ENCODE peak calls at places on chromosome 18, in ten cellular contexts. C is PC-9, Z is bronchial epithelial cell, W is AG04450, P is esophagus squamous epithelium, N is keratinocyte, D is IMR-90, V is tibial artery, A is kidney epithelial cell, B is transverse colon. H is an unnamed sample.

GRCh38 chr18:37160038-37160745 is 331.3 kb downstream of the KIAA1328 start:
- DNase-seq in B (no peak), N (no peak), A (peak; percentile 1), P (no peak), V (no peak), D (no peak), W (no peak), C (no peak), Z (no peak), H (no peak)

GRCh38 chr18:57819671-57820460 is 16.8 kb upstream of the ATP8B1 start:
- DNase-seq in V (no peak), N (peak; percentile 50), D (peak; percentile 95), P (no peak), A (peak; percentile 87), B (peak; percentile 82), Z (peak; percentile 91), C (peak; percentile 96), W (peak; percentile 63), H (no peak)

GRCh38 chr18:44943201-44943881 is 262.7 kb downstream of the SETBP1 start:
- DNase-seq in W (no peak), P (no peak), N (no peak), C (peak; percentile 89), A (peak; percentile 70), V (no peak), Z (peak; percentile 24), D (no peak), B (no peak), H (peak; percentile 20)

GRCh38 chr18:39529358-39529757 is 1963.8 kb upstream of the CELF4 start:
- DNase-seq in D (no peak), C (no peak), P (no peak), Z (no peak), A (no peak), W (no peak), B (no peak), V (no peak), N (no peak), H (no peak)

GRCh38 chr18:52544086-52544485 is 204.1 kb downstream of the DCC start:
- DNase-seq in C (no peak), D (no peak), Z (no peak), B (no peak), W (no peak), N (no peak), P (no peak), V (no peak), A (no peak), H (no peak)

GRCh38 chr18:13710460-13710859 is 15.9 kb downstream of the FAM210A start:
- DNase-seq in C (peak; percentile 96), A (peak; percentile 60), N (peak; percentile 80), B (no peak), D (peak; percentile 22), W (no peak), P (no peak), Z (peak; percentile 93), V (no peak), H (no peak)

GRCh38 chr18:7646174-7646886 is 79.2 kb downstream of the PTPRM start:
- DNase-seq in Z (no peak), P (no peak), B (no peak), C (no peak), D (no peak), W (no peak), V (no peak), A (no peak), N (no peak), H (no peak)

GRCh38 chr18:35580748-35581534 is 599 bp upstream of the GALNT1 start:
- DNase-seq in V (peak; percentile 78), C (peak; percentile 35), B (peak; percentile 60), A (no peak), W (peak; percentile 7), Z (peak; percentile 26), P (peak; percentile 4), D (peak; percentile 41), N (no peak), H (no peak)

GRCh38 chr18:53861185-53861584 is 363.3 kb downstream of the MBD2 start:
- DNase-seq in B (no peak), C (no peak), V (no peak), P (no peak), D (peak; percentile 1), W (no peak), A (no peak), Z (no peak), N (no peak), H (no peak)

GRCh38 chr18:12307251-12307736 is 747 bp upstream of the TUBB6 start:
- DNase-seq in Z (peak; percentile 35), W (no peak), P (no peak), D (peak; percentile 76), V (peak; percentile 87), A (no peak), N (no peak), C (no peak), B (peak; percentile 42), H (no peak)

GRCh38 chr18:54942569-54942968 is 16.7 kb downstream of the CCDC68 start:
- DNase-seq in V (no peak), Z (no peak), N (no peak), C (no peak), P (no peak), B (no peak), D (no peak), W (no peak), A (no peak), H (no peak)

GRCh38 chr18:24985616-24986015 is 366.4 kb downstream of the ZNF521 start:
- DNase-seq in A (no peak), N (no peak), V (no peak), P (no peak), Z (no peak), B (no peak), D (peak; percentile 15), W (no peak), C (no peak), H (no peak)

GRCh38 chr18:34492652-34493051 is 217.4 kb upstream of the DTNA start:
- DNase-seq in D (no peak), W (no peak), Z (peak; percentile 57), P (no peak), B (no peak), N (no peak), C (no peak), A (no peak), V (no peak), H (no peak)

GRCh38 chr18:70221911-70222278 is 16.4 kb upstream of the RTTN start:
- DNase-seq in Z (no peak), N (no peak), C (no peak), V (no peak), B (no peak), W (no peak), A (no peak), P (no peak), D (no peak), H (no peak)

GRCh38 chr18:40935423-40935822 is 1019.6 kb upstream of the PIK3C3 start:
- DNase-seq in B (no peak), P (no peak), D (peak; percentile 15), W (no peak), V (no peak), C (no peak), A (no peak), N (no peak), Z (peak; percentile 34), H (no peak)

GRCh38 chr18:76131738-76132137 is 363.3 kb downstream of the ZNF516 start:
- DNase-seq in V (no peak), W (no peak), P (no peak), A (no peak), D (no peak), C (no peak), N (peak; percentile 67), B (no peak), Z (peak; percentile 95), H (peak; percentile 21)

GRCh38 chr18:55119434-55119833 is 160.2 kb upstream of the CCDC68 start:
- DNase-seq in V (no peak), W (no peak), N (no peak), A (no peak), P (no peak), C (no peak), Z (no peak), D (no peak), B (no peak), H (no peak)

GRCh38 chr18:13541621-13542519 is 184.5 kb downstream of the FAM210A start:
- DNase-seq in D (no peak), N (no peak), A (no peak), Z (no peak), V (no peak), C (no peak), P (no peak), B (peak; percentile 74), W (no peak), H (no peak)

GRCh38 chr18:2981212-2981728 is 31.7 kb downstream of the LPIN2 start:
- DNase-seq in W (peak; percentile 72), C (peak; percentile 85), V (no peak), Z (peak; percentile 77), A (peak; percentile 92), D (peak; percentile 95), B (no peak), P (no peak), N (no peak), H (peak; percentile 89)

GRCh38 chr18:59150236-59150635 is 10.6 kb downstream of the SEC11C start:
- DNase-seq in D (no peak), Z (no peak), A (no peak), P (no peak), W (no peak), B (no peak), C (no peak), N (no peak), V (no peak), H (no peak)
- TF ChIP-seq CTCF in D (no peak), Z (no peak), A (no peak), P (no peak), W (no peak), B (no peak), C (no peak), N (no peak), V (no peak), H (no peak)

GRCh38 chr18:74806073-74806472 is 208.4 kb downstream of the ZNF407 start:
- DNase-seq in C (no peak), B (peak; percentile 63), Z (peak; percentile 57), D (no peak), V (no peak), P (no peak), N (no peak), A (no peak), W (no peak), H (no peak)
- H3K4me3 ChIP-seq in C (no peak overlapping the region), B (no peak overlapping the region), Z (no peak overlapping the region), D (peak overlapping the region; percentile 18), V (no peak overlapping the region), P (no peak overlapping the region), N (no peak overlapping the region), A (no peak overlapping the region), W (peak overlapping the region; percentile 35), H (no peak overlapping the region)

GRCh38 chr18:22411442-22411841 is 6.3 kb downstream of the CTAGE1 start:
- DNase-seq in B (no peak), W (no peak), V (no peak), D (no peak), P (no peak), A (no peak), C (no peak), Z (no peak), N (no peak), H (no peak)
- H3K27me3 ChIP-seq in B (no peaks in the 10 kb centered on the region), W (peaks cover 10% of the 10 kb centered on the region), V (no peaks in the 10 kb centered on the region), D (no peaks in the 10 kb centered on the region), P (no peaks in the 10 kb centered on the region), A (no peaks in the 10 kb centered on the region), C (no peaks in the 10 kb centered on the region), Z (no peaks in the 10 kb centered on the region), N (no peaks in the 10 kb centered on the region), H (peaks cover 3% of the 10 kb centered on the region)

GRCh38 chr18:26812462-26812861 is 53.0 kb downstream of the AQP4 start:
- DNase-seq in Z (no peak), D (no peak), C (no peak), B (no peak), P (no peak), A (no peak), N (no peak), V (no peak), W (no peak), H (no peak)

GRCh38 chr18:26818461-26818860 is 47.0 kb downstream of the AQP4 start:
- DNase-seq in C (no peak), B (no peak), V (no peak), D (no peak), P (no peak), A (no peak), W (no peak), N (no peak), Z (no peak), H (no peak)

GRCh38 chr18:26813043-26813442 is 52.5 kb downstream of the AQP4 start:
- DNase-seq in C (no peak), P (no peak), Z (peak; percentile 72), V (no peak), N (no peak), B (peak; percentile 37), W (no peak), D (no peak), A (peak; percentile 14), H (no peak)
- TF ChIP-seq CTCF in C (no peak), P (peak; percentile 35), Z (peak; percentile 65), V (peak; percentile 18), N (peak; percentile 38), B (peak; percentile 41), W (no peak), D (no peak), A (peak; percentile 50), H (no peak)

H was measured in BJ.